ENCODE peak calls at places on chromosomes 11 and 22, in ten cellular contexts. A is heart right ventricle; Z is left lung; R is Right ventricle myocardium inferior; S is activated naive CD8-positive, alpha-beta T cell treated with anti-CD3 and anti-CD28 coated beads, Interleukin-2, amount 50 U/mL, for 24 hours; H is heart left ventricle; M is CD8-positive, alpha-beta T cell; O is left colon; Q is natural killer cell; C is activated CD8-positive, alpha-beta T cell treated with anti-CD3 and anti-CD28 coated beads for 36 hours. D is an unnamed sample.
A peak's percentile ranks its signal among the peaks of the same experiment; 100 is the strongest.

GRCh38 chr11:77154381-77155081 is 26.5 kb downstream of the MYO7A start:
- ATAC-seq in O (peak; percentile 64), H (peak; percentile 79), S (no peak), A (peak; percentile 86), R (peak; percentile 82), M (no peak), Z (peak; percentile 75), Q (peak; percentile 46), C (no peak), D (no peak)

GRCh38 chr22:17970205-17970708 is 54.1 kb downstream of the MICAL3 start:
- ATAC-seq in C (no peak), Z (no peak), R (no peak), A (peak; percentile 25), M (no peak), O (no peak), Q (no peak), S (no peak), H (peak; percentile 15), D (no peak)

GRCh38 chr11:80096736-80097135 is 655.9 kb upstream of the TENM4 start:
- ATAC-seq in O (no peak), Z (no peak), Q (no peak), H (no peak), C (no peak), S (no peak), R (no peak), M (no peak), A (no peak), D (no peak)

GRCh38 chr22:26709617-26710390 is 52.4 kb downstream of the MIAT start:
- ATAC-seq in A (no peak), R (no peak), Q (no peak), M (no peak), Z (no peak), O (no peak), S (no peak), H (no peak), C (no peak), D (no peak)

GRCh38 chr11:69287968-69288882 is 5.7 kb upstream of the MYEOV start:
- ATAC-seq in M (no peak), H (no peak), O (peak; percentile 92), A (no peak), Q (no peak), Z (peak; percentile 93), C (no peak), S (no peak), R (no peak), D (no peak)

GRCh38 chr11:22778642-22779041 is 51.0 kb downstream of the SVIP start:
- ATAC-seq in M (no peak), C (no peak), H (no peak), R (no peak), S (no peak), A (no peak), Q (no peak), Z (peak; percentile 25), O (no peak), D (no peak)

GRCh38 chr11:85725510-85726258 is 39.7 kb upstream of the CCDC89 start:
- ATAC-seq in O (peak; percentile 71), S (no peak), Q (no peak), M (no peak), A (peak; percentile 51), C (no peak), R (no peak), Z (peak; percentile 75), H (no peak), D (no peak)

GRCh38 chr11:2766166-2766565 is 66.4 kb upstream of the KCNQ1OT1 start:
- ATAC-seq in Z (no peak), S (no peak), H (no peak), Q (no peak), M (no peak), O (no peak), A (no peak), C (no peak), R (no peak), D (no peak)

GRCh38 chr11:95922536-95923440 is 1.1 kb downstream of the MTMR2 start:
- ATAC-seq in S (no peak), Z (no peak), Q (no peak), A (no peak), C (no peak), R (no peak), O (no peak), H (no peak), M (no peak), D (no peak)

GRCh38 chr11:4991066-4991465 is 3.6 kb upstream of the OR51L1 start:
- ATAC-seq in C (no peak), O (peak; percentile 28), A (no peak), M (no peak), H (no peak), Z (no peak), S (no peak), R (no peak), Q (no peak), D (no peak)

GRCh38 chr11:58592760-58593472 is 14.1 kb downstream of the ZFP91 start:
- ATAC-seq in A (peak; percentile 42), O (peak; percentile 76), Q (no peak), Z (no peak), S (peak; percentile 88), H (no peak), C (peak; percentile 89), M (peak; percentile 69), R (peak; percentile 16), D (peak; percentile 94)

GRCh38 chr11:77502501-77502900 is 28.6 kb upstream of the PAK1 start:
- ATAC-seq in H (no peak), M (no peak), Z (no peak), R (peak; percentile 46), S (no peak), C (no peak), O (no peak), Q (no peak), A (no peak), D (no peak)

GRCh38 chr11:44515085-44515484 is 50.4 kb upstream of the CD82 start:
- ATAC-seq in A (peak; percentile 28), R (no peak), S (no peak), Z (no peak), O (no peak), M (no peak), Q (no peak), H (no peak), C (no peak), D (no peak)

GRCh38 chr22:40463017-40463631 is 92.7 kb downstream of the SGSM3 start:
- ATAC-seq in S (peak; percentile 84), Z (peak; percentile 77), Q (peak; percentile 75), M (peak; percentile 81), H (peak; percentile 64), A (no peak), O (no peak), R (peak; percentile 50), C (peak; percentile 83), D (peak; percentile 83)

GRCh38 chr11:60717956-60718355 is 6.6 kb upstream of the MS4A18 start:
- ATAC-seq in R (no peak), O (no peak), M (no peak), Q (no peak), A (no peak), H (no peak), S (no peak), Z (no peak), C (peak; percentile 30), D (peak; percentile 71)

GRCh38 chr11:17388609-17389204 is at the start of gene KCNJ11:
- ATAC-seq in H (peak; percentile 7), O (peak; percentile 69), Q (peak; percentile 58), C (peak; percentile 60), A (no peak), S (peak; percentile 48), R (peak; percentile 2), Z (peak; percentile 10), M (peak; percentile 52), D (peak; percentile 66)

GRCh38 chr11:66768088-66768521 is 39.1 kb upstream of the SPTBN2 start:
- ATAC-seq in Q (no peak), M (no peak), O (no peak), C (no peak), A (peak; percentile 44), S (no peak), Z (peak; percentile 82), H (peak; percentile 66), R (no peak), D (no peak)

GRCh38 chr11:15673408-15673811 is 558.7 kb downstream of the INSC start:
- ATAC-seq in Q (no peak), S (no peak), A (peak; percentile 76), H (peak; percentile 87), R (peak; percentile 86), C (no peak), M (no peak), O (no peak), Z (peak; percentile 93), D (no peak)

GRCh38 chr11:134742228-134742612 is 330.2 kb upstream of the B3GAT1 start:
- ATAC-seq in A (no peak), H (no peak), Z (no peak), M (peak; percentile 81), Q (peak; percentile 50), R (no peak), O (no peak), S (peak; percentile 44), C (peak; percentile 74), D (no peak)

GRCh38 chr11:128238521-128239222 is 348.7 kb downstream of the ETS1 start:
- ATAC-seq in M (no peak), R (no peak), S (peak; percentile 81), O (peak; percentile 31), A (no peak), Q (no peak), C (peak; percentile 93), H (no peak), Z (no peak), D (peak; percentile 96)

D was measured in activated T-helper 17 cell treated with anti-CD3 and anti-CD28 coated beads, Interleukin-2, amount 50 U/mL, for 72 hours.